ENCODE peak calls at places on chromosomes 16 and 17, in six cellular contexts. U is HT-29; C is HTR-8/SVneo; K is mammary epithelial cell; A is NCI-H446 treated with DMSO at 0.1 percent for 48 hours; T is activated naive CD8-positive, alpha-beta T cell treated with anti-CD3 and anti-CD28 coated beads for 36 hours. Q is an unnamed sample.
A peak's percentile ranks its signal among the peaks of the same experiment; 100 is the strongest.

GRCh38 chr17:37527249-37527851 is 37.7 kb downstream of the DUSP14 start:
- DNase-seq in U (peak; percentile 87), C (peak; percentile 63), K (peak; percentile 66), A (no peak), T (no peak), Q (peak; percentile 39)

GRCh38 chr17:76612977-76613851 is 27.6 kb upstream of the ST6GALNAC2 start:
- DNase-seq in K (peak; percentile 72), A (no peak), C (no peak), U (peak; percentile 39), T (no peak), Q (no peak)

GRCh38 chr17:77604301-77605031 is 354.0 kb upstream of the TNRC6C start:
- DNase-seq in K (no peak), T (no peak), U (no peak), C (no peak), A (no peak), Q (no peak)

GRCh38 chr16:20976568-20976967 is 76.0 kb downstream of the LYRM1 start:
- DNase-seq in C (no peak), U (no peak), A (no peak), K (no peak), T (no peak), Q (no peak)

GRCh38 chr16:12833939-12834338 is 30.3 kb upstream of the CPPED1 start:
- DNase-seq in C (peak; percentile 22), T (no peak), A (no peak), K (peak; percentile 54), U (no peak), Q (no peak)

GRCh38 chr17:62641101-62641500 is 13.6 kb downstream of the MRC2 start:
- DNase-seq in U (no peak), T (no peak), A (no peak), K (no peak), C (no peak), Q (no peak)

GRCh38 chr17:27290916-27291598 is 2.9 kb upstream of the WSB1 start:
- DNase-seq in U (no peak), T (no peak), K (no peak), C (no peak), A (no peak), Q (no peak)

GRCh38 chr17:17511971-17512858 is 16.0 kb upstream of the RASD1 start:
- DNase-seq in K (peak; percentile 85), U (peak; percentile 23), T (no peak), C (peak; percentile 97), A (no peak), Q (no peak)

GRCh38 chr16:3467920-3468319 is 24.4 kb downstream of the NAA60 start:
- DNase-seq in T (no peak), U (peak; percentile 15), C (no peak), K (peak; percentile 33), A (no peak), Q (peak; percentile 54)

GRCh38 chr17:83006515-83007455 is 72.6 kb upstream of the METRNL start:
- DNase-seq in K (no peak), U (no peak), A (no peak), C (no peak), T (no peak), Q (no peak)

GRCh38 chr16:58272855-58273254 is 22.0 kb downstream of the PRSS54 start:
- DNase-seq in A (no peak), C (no peak), K (no peak), U (no peak), T (no peak), Q (no peak)

GRCh38 chr16:49621240-49622083 is 234.4 kb downstream of the ZNF423 start:
- DNase-seq in T (no peak), A (no peak), C (no peak), K (no peak), U (no peak), Q (peak; percentile 18)

GRCh38 chr17:78979780-78980623 is at the start of gene LGALS3BP:
- DNase-seq in A (peak; percentile 17), C (peak; percentile 97), T (peak; percentile 42), U (peak; percentile 90), K (peak; percentile 63), Q (peak; percentile 94)

GRCh38 chr17:43924558-43924957 is 17.2 kb upstream of the MPP2 start:
- DNase-seq in K (no peak), U (no peak), T (no peak), C (no peak), A (no peak), Q (no peak)

GRCh38 chr17:20263595-20263994 is 203.7 kb downstream of the LGALS9B start:
- DNase-seq in A (no peak), T (no peak), K (peak; percentile 45), C (peak; percentile 32), U (no peak), Q (peak; percentile 23)

GRCh38 chr17:2050246-2050866 is 4.5 kb upstream of the HIC1 start:
- DNase-seq in T (peak; percentile 79), K (peak; percentile 58), A (peak; percentile 41), U (peak; percentile 39), C (no peak), Q (peak; percentile 81)

GRCh38 chr17:63547083-63547523 is 3.2 kb upstream of the DCAF7 start:
- DNase-seq in T (no peak), U (no peak), C (no peak), A (no peak), K (no peak), Q (no peak)

GRCh38 chr17:71505200-71505599 is 615.6 kb upstream of the SOX9 start:
- DNase-seq in U (no peak), C (no peak), A (no peak), T (no peak), K (peak; percentile 40), Q (no peak)

GRCh38 chr17:14768923-14769322 is 468.0 kb downstream of the HS3ST3B1 start:
- DNase-seq in C (no peak), T (no peak), U (no peak), A (no peak), K (no peak), Q (no peak)

GRCh38 chr16:2827481-2827790 is 2.7 kb upstream of the ZG16B start:
- DNase-seq in C (no peak), A (no peak), K (no peak), U (no peak), T (no peak), Q (no peak)

GRCh38 chr17:34582901-34583245 is 3.5 kb downstream of the TMEM132E start:
- DNase-seq in U (no peak), A (no peak), T (no peak), C (no peak), K (no peak), Q (no peak)

Q was measured in A673.